ENCODE peak calls at places on chromosomes 5 and 9, in seven cellular contexts. I is GM06990, D is cardiac fibroblast, T is mucosa of descending colon, M is AG04450, Q is AG10803, V is left lung. Z is an unnamed sample.

GRCh38 chr9:94760646-94761045 is 34.1 kb downstream of the AOPEP start:
- DNase-seq in I (no peak), D (no peak), T (no peak), M (no peak), Q (no peak), V (no peak), Z (no peak)

GRCh38 chr5:167850901-167851300 is 440.5 kb upstream of the WWC1 start:
- DNase-seq in I (no peak), D (peak; percentile 76), T (no peak), M (no peak), Q (peak; percentile 46), V (no peak), Z (no peak)

GRCh38 chr9:122226142-122226757 is 2.5 kb downstream of the LHX6 start:
- DNase-seq in I (no peak), D (no peak), T (no peak), M (no peak), Q (no peak), V (no peak), Z (no peak)

GRCh38 chr5:43729846-43730478 is 127.0 kb downstream of the NNT start:
- DNase-seq in I (no peak), D (peak; percentile 68), T (no peak), M (peak; percentile 3), Q (peak; percentile 53), V (no peak), Z (no peak)

GRCh38 chr9:89477395-89477794 is 20.5 kb downstream of the SEMA4D start:
- DNase-seq in I (no peak), D (no peak), T (no peak), M (no peak), Q (no peak), V (no peak), Z (no peak)

GRCh38 chr5:1779021-1779680 is 20.5 kb downstream of the MRPL36 start:
- DNase-seq in I (no peak), D (no peak), T (no peak), M (no peak), Q (no peak), V (peak; percentile 20), Z (no peak)

GRCh38 chr9:127977877-127978647 is 2.7 kb downstream of the EEIG1 start:
- DNase-seq in I (no peak), D (peak; percentile 94), T (peak; percentile 64), M (peak; percentile 42), Q (peak; percentile 85), V (peak; percentile 81), Z (no peak)

GRCh38 chr9:111799506-111799905 is 4.8 kb upstream of the SHOC1 start:
- DNase-seq in I (no peak), D (no peak), T (no peak), M (no peak), Q (no peak), V (no peak), Z (no peak)

GRCh38 chr5:77957931-77958476 is 181.9 kb upstream of the TBCA start:
- DNase-seq in I (no peak), D (no peak), T (no peak), M (no peak), Q (no peak), V (no peak), Z (no peak)

GRCh38 chr5:14063117-14063516 is 80.0 kb upstream of the TRIO start:
- DNase-seq in I (no peak), D (no peak), T (no peak), M (no peak), Q (peak; percentile 59), V (no peak), Z (no peak)

GRCh38 chr9:25913806-25914205 is 235.6 kb upstream of the TUSC1 start:
- DNase-seq in I (no peak), D (no peak), T (no peak), M (no peak), Q (no peak), V (no peak), Z (no peak)

GRCh38 chr5:102853680-102854079 is 98.6 kb downstream of the PAM start:
- DNase-seq in I (no peak), D (no peak), T (no peak), M (no peak), Q (peak; percentile 31), V (no peak), Z (no peak)

GRCh38 chr9:35728041-35728971 is 3.7 kb downstream of the TLN1 start:
- DNase-seq in I (peak; percentile 77), D (peak; percentile 95), T (peak; percentile 63), M (peak; percentile 74), Q (peak; percentile 94), V (peak; percentile 78), Z (no peak)

GRCh38 chr5:68246802-68247201 is 31.2 kb downstream of the PIK3R1 start:
- DNase-seq in I (no peak), D (no peak), T (no peak), M (no peak), Q (no peak), V (no peak), Z (no peak)
- TF ChIP-seq CTCF in I (peak; percentile 18), D (no peak), T (no peak), M (peak; percentile 7), Q (no peak), V (no peak), Z (peak; percentile 12)

GRCh38 chr9:133954862-133955529 is 37.1 kb downstream of the VAV2 start:
- DNase-seq in I (peak; percentile 72), D (no peak), T (no peak), M (no peak), Q (no peak), V (no peak), Z (no peak)
- H3K4me3 ChIP-seq in I (peak overlapping the region; percentile 62), D (no peak overlapping the region), T (no peak overlapping the region), M (no peak overlapping the region), Q (no peak overlapping the region), V (no peak overlapping the region), Z (peak overlapping the region; percentile 51)

GRCh38 chr5:112917453-112918005 is 4.5 kb downstream of the REEP5 start:
- DNase-seq in I (no peak), D (no peak), T (no peak), M (no peak), Q (peak; percentile 55), V (no peak), Z (no peak)
- TF ChIP-seq CTCF in I (peak; percentile 38), D (peak; percentile 28), T (no peak), M (peak; percentile 26), Q (peak; percentile 15), V (no peak), Z (peak; percentile 53)

GRCh38 chr5:174311531-174312269 is 266.2 kb downstream of the NSG2 start:
- DNase-seq in I (peak; percentile 63), D (peak; percentile 71), T (peak; percentile 75), M (no peak), Q (peak; percentile 43), V (no peak), Z (no peak)
- H3K4me3 ChIP-seq in I (peak overlapping the region; percentile 6), D (peak overlapping the region; percentile 30), T (no peak overlapping the region), M (peak overlapping the region; percentile 47), Q (peak overlapping the region; percentile 35), V (no peak overlapping the region), Z (no peak overlapping the region)

GRCh38 chr5:62558941-62559340 is 19.7 kb upstream of the LRRC70 start:
- DNase-seq in I (no peak), D (no peak), T (no peak), M (no peak), Q (no peak), V (no peak), Z (no peak)

GRCh38 chr5:62561896-62562295 is 16.7 kb upstream of the LRRC70 start:
- DNase-seq in I (no peak), D (no peak), T (no peak), M (no peak), Q (no peak), V (no peak), Z (no peak)

GRCh38 chr5:62560786-62561185 is 17.8 kb upstream of the LRRC70 start:
- DNase-seq in I (no peak), D (no peak), T (no peak), M (no peak), Q (peak; percentile 3), V (no peak), Z (no peak)

GRCh38 chr5:62564101-62564500 is 14.5 kb upstream of the LRRC70 start:
- DNase-seq in I (no peak), D (no peak), T (no peak), M (no peak), Q (no peak), V (no peak), Z (no peak)

DNA sequence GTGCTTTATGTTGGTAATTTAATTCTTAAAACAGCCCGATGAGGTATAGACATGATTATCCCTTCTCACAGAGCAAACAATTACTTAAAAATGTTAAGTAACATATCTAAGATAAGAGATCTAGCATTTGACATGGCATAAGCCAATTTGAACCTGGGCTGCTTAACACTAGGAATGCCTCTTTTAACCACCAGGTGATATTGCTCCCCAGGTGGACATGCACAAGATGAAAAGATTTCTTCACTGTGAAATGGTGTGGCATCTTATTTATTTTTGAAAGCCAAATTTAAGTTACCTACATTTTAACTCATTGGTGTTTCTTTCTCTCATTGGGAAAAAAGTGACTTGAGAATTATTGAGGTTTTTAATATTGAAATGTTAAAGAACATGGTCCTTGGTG is 15.8 kb upstream of the LRRC70 start:
- DNase-seq in I (no peak), D (no peak), T (no peak), M (no peak), Q (no peak), V (no peak), Z (no peak)
- TF ChIP-seq CTCF in I (peak; percentile 4), D (no peak), T (no peak), M (no peak), Q (no peak), V (no peak), Z (no peak)

GRCh38 chr9:133114886-133115603 is 6.0 kb downstream of the RALGDS start:
- DNase-seq in I (no peak), D (no peak), T (no peak), M (no peak), Q (no peak), V (peak; percentile 56), Z (no peak)
- H3K4me3 ChIP-seq in I (peak overlapping the region; percentile 68), D (no peak overlapping the region), T (no peak overlapping the region), M (no peak overlapping the region), Q (no peak overlapping the region), V (no peak overlapping the region), Z (peak overlapping the region; percentile 55)